ENCODE peak calls at places on chromosomes 11 and 22, in eight cellular contexts. W is GM20000; M is CD8-positive, alpha-beta T cell; T is colonic mucosa; C is activated B cell treated with CpG ODN at 0.5 μM for 24 hours; F is Calu3; Y is progenitor cell of endocrine pancreas; E is HL-60. I is an unnamed sample.

GRCh38 chr11:72639475-72640375 is 34.5 kb downstream of the PDE2A start:
- DNase-seq in T (no peak), C (no peak), W (no peak), F (no peak), M (no peak), Y (no peak), E (no peak), I (no peak)

GRCh38 chr11:17183836-17184235 is 23.9 kb downstream of the PIK3C2A start:
- DNase-seq in E (no peak), M (no peak), T (no peak), C (no peak), Y (no peak), W (no peak), F (no peak), I (no peak)

GRCh38 chr11:1223346-1224108 is 661 bp downstream of the MUC5B start:
- DNase-seq in W (peak; percentile 38), C (no peak), M (no peak), T (peak; percentile 41), E (no peak), F (no peak), Y (no peak), I (no peak)

GRCh38 chr22:30250713-30251267 is 4.2 kb upstream of the LIF start:
- DNase-seq in E (no peak), W (no peak), Y (no peak), T (no peak), F (peak; percentile 92), C (no peak), M (no peak), I (no peak)

GRCh38 chr11:129695543-129696308 is 119.9 kb upstream of the TMEM45B start:
- DNase-seq in E (peak; percentile 46), W (peak; percentile 33), F (peak; percentile 81), C (peak; percentile 44), T (peak; percentile 83), M (peak; percentile 69), Y (peak; percentile 78), I (peak; percentile 73)

GRCh38 chr11:76269247-76269646 is 62.9 kb upstream of the WNT11 start:
- DNase-seq in W (no peak), E (no peak), Y (no peak), M (no peak), T (no peak), F (no peak), C (no peak), I (no peak)

GRCh38 chr22:35349368-35349703 is 31.6 kb upstream of the HMOX1 start:
- DNase-seq in F (no peak), E (no peak), M (no peak), Y (no peak), T (no peak), C (no peak), W (no peak), I (no peak)

GRCh38 chr22:23192133-23192532 is 11.8 kb downstream of the BCR start:
- DNase-seq in E (no peak), T (no peak), W (no peak), C (no peak), M (no peak), F (peak; percentile 39), Y (no peak), I (no peak)

GRCh38 chr11:111604392-111605009 is 2.3 kb downstream of the SIK2 start:
- DNase-seq in C (no peak), E (peak; percentile 9), Y (no peak), M (no peak), W (peak; percentile 53), F (peak; percentile 19), T (no peak), I (peak; percentile 54)

GRCh38 chr22:32334640-32335365 is 22.9 kb upstream of the RFPL3 start:
- DNase-seq in M (no peak), W (no peak), C (no peak), E (no peak), F (no peak), Y (no peak), T (no peak), I (no peak)

GRCh38 chr11:110298298-110298765 is 1.9 kb upstream of the RDX start:
- DNase-seq in T (no peak), W (no peak), M (no peak), F (no peak), E (no peak), C (no peak), Y (no peak), I (no peak)

GRCh38 chr11:103170865-103171264 is 61.6 kb downstream of the DYNC2H1 start:
- DNase-seq in W (no peak), F (no peak), Y (no peak), T (no peak), C (no peak), E (no peak), M (no peak), I (no peak)

GRCh38 chr22:43174941-43175531 is 11.9 kb downstream of the TTLL12 start:
- DNase-seq in M (no peak), Y (no peak), T (no peak), E (no peak), F (no peak), C (no peak), W (no peak), I (no peak)

GRCh38 chr22:28438183-28438778 is 241.4 kb downstream of the TTC28 start:
- DNase-seq in Y (no peak), W (no peak), E (no peak), T (no peak), C (no peak), F (no peak), M (no peak), I (no peak)

GRCh38 chr11:106917973-106918372 is 100.3 kb downstream of the GUCY1A2 start:
- DNase-seq in T (no peak), Y (no peak), E (peak; percentile 25), F (peak; percentile 16), C (no peak), M (no peak), W (peak; percentile 7), I (peak; percentile 3)

GRCh38 chr11:112221263-112221835 is 4.9 kb upstream of the PTS start:
- DNase-seq in T (no peak), F (no peak), M (no peak), E (no peak), C (no peak), Y (no peak), W (no peak), I (no peak)

GRCh38 chr11:119316017-119316728 is 757 bp downstream of the MCAM start:
- DNase-seq in F (peak; percentile 29), E (no peak), C (no peak), W (no peak), Y (no peak), M (no peak), T (no peak), I (no peak)

GRCh38 chr11:119316729-119317591 is at the start of gene MCAM:
- DNase-seq in T (no peak), F (no peak), W (peak; percentile 70), M (no peak), C (no peak), E (no peak), Y (no peak), I (peak; percentile 68)

GRCh38 chr11:119314748-119315138 is 2.2 kb downstream of the MCAM start:
- DNase-seq in F (no peak), E (no peak), C (no peak), Y (no peak), M (no peak), T (no peak), W (no peak), I (no peak)

GRCh38 chr11:119317592-119318239 is 786 bp upstream of the MCAM start:
- DNase-seq in F (no peak), M (no peak), T (no peak), Y (no peak), E (no peak), W (no peak), C (no peak), I (no peak)

DNA sequence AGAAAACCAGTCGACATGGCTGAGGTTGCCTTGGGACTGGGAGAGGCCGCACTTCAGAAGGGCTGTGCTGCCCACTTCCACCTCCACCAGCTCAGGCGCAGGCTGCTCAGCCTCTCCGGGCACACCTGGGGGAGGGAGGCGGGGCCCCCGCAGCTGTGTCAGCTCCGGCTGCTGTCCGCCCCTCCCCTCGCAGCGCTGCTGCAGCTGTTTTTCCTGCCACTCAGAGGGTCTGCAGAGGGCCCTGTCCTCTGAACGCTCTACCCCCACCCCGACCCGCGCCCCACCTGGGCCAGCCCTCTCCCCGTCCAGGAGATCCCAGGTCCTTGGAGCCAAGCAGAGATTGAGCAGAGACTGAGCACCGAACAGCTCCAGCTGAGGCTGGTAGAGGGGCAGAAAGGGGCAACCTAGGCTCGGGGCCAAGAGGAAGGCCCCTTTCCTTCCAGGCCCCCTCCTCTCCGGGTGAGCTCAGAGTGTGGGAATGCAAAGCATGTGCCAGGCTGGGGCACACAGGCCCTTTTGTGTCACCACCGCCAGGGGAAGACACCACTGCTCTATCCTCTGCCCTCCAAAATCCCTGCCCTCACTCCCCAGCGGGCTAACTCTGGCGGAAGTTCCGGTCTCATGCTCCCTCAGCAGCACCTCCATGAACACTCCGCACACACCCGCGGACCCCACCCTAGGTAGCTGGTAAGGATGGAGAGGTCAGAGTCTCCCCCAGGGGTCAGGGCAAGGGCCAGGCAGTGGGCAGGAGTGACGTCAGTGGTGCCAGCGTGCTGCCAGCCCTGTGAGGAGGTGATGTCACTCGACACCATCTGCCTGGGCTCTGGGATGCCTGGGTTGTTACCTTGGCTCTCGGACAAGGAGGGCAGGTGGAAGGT is 1.6 kb downstream of the MCAM start:
- DNase-seq in C (no peak), Y (no peak), F (peak; percentile 57), W (peak; percentile 73), M (peak; percentile 65), E (no peak), T (no peak), I (no peak)
- TF ChIP-seq CTCF in C (no peak), Y (no peak), F (peak; percentile 28), W (no peak), M (no peak), E (no peak), T (no peak), I (no peak)

GRCh38 chr11:66157182-66157864 is 87.3 kb downstream of the PACS1 start:
- DNase-seq in T (no peak), F (no peak), M (no peak), Y (no peak), C (no peak), E (no peak), W (no peak), I (peak; percentile 42)
- TF ChIP-seq CTCF in T (no peak), F (no peak), M (no peak), Y (no peak), C (no peak), E (no peak), W (no peak), I (no peak)

DNA sequence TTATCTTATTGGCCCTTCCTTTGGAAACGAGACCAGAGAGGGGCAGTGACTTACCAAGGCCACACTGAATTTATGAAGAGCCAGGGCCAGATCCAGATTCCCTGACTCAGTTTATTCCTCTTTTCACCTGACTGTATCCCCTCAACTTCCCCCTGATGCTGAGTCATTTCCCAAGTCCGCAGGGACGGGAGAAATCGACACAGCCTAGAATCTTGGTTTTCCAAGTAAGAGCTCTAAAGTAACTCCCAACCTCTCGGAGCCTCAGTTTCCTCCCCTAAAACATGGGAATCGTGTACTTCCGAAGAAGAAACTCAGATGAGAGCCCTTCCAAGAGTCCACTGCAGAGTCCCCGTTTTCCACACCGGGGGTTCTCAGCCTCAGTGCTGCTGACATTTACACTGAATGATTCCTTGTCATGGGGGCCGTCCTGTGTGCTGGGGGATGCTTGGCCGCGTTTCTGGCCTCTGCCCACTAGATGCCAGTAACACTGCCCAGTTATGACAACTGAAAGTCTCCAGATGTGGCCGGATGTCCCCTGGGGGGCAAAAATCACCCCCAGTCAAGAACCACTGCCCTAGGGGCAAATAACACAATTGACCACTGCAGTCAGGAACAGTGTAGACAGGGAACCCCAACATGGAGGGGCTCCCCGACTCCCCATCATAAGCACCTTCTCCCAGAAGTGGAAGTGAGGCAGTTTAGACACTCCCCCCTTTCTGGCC is 11.2 kb downstream of the MPST start:
- DNase-seq in T (no peak), F (no peak), E (no peak), M (no peak), C (no peak), Y (no peak), W (no peak), I (no peak)
- TF ChIP-seq CTCF in T (no peak), F (no peak), E (no peak), M (no peak), C (no peak), Y (no peak), W (no peak), I (no peak)

GRCh38 chr11:45556851-45557707 is 108.3 kb downstream of the CHST1 start:
- DNase-seq in F (no peak), W (no peak), Y (no peak), C (no peak), T (no peak), E (no peak), M (no peak), I (no peak)
- TF ChIP-seq CTCF in F (no peak), W (no peak), Y (no peak), C (no peak), T (no peak), E (no peak), M (no peak), I (no peak)

I was measured in GM13976.